ENCODE peak calls at places on chromosome 5, in seven cellular contexts. B, U, C, V, E, M and R are unnamed samples.

GRCh38 chr5:157366741-157367684 is 93.0 kb upstream of the NIPAL4 start:
- DNase-seq in B (no peak), U (no peak), C (peak; percentile 28), V (no peak), E (peak; percentile 39), M (peak; percentile 53), R (peak; percentile 20)

GRCh38 chr5:153447534-153447933 is 42.9 kb upstream of the GRIA1 start:
- DNase-seq in B (no peak), U (no peak), C (no peak), V (no peak), E (no peak), M (peak; percentile 33), R (no peak)

GRCh38 chr5:138149530-138149929 is 10.3 kb upstream of the NME5 start:
- DNase-seq in B (no peak), U (no peak), C (no peak), V (no peak), E (no peak), M (no peak), R (no peak)

GRCh38 chr5:108681079-108681921 is 66.4 kb upstream of the FER start:
- DNase-seq in B (no peak), U (peak; percentile 51), C (peak; percentile 50), V (peak; percentile 67), E (peak; percentile 62), M (peak; percentile 62), R (peak; percentile 79)

GRCh38 chr5:108505608-108506007 is 123.7 kb upstream of the FBXL17 start:
- DNase-seq in B (no peak), U (no peak), C (no peak), V (no peak), E (no peak), M (no peak), R (no peak)

GRCh38 chr5:15850939-15851341 is 328.7 kb downstream of the MARCHF11 start:
- DNase-seq in B (no peak), U (no peak), C (no peak), V (no peak), E (no peak), M (no peak), R (no peak)

GRCh38 chr5:41457094-41457493 is 53.3 kb downstream of the PLCXD3 start:
- DNase-seq in B (no peak), U (no peak), C (no peak), V (no peak), E (no peak), M (no peak), R (no peak)

GRCh38 chr5:118126159-118126558 is 862.2 kb downstream of the DTWD2 start:
- DNase-seq in B (no peak), U (no peak), C (no peak), V (no peak), E (no peak), M (no peak), R (no peak)

GRCh38 chr5:6827815-6828214 is 114.6 kb downstream of the TENT4A start:
- DNase-seq in B (no peak), U (no peak), C (no peak), V (no peak), E (no peak), M (no peak), R (no peak)

GRCh38 chr5:1429501-1429900 is 15.7 kb downstream of the SLC6A3 start:
- DNase-seq in B (no peak), U (no peak), C (no peak), V (no peak), E (no peak), M (no peak), R (no peak)

GRCh38 chr5:139419793-139420192 is 15.9 kb upstream of the SPATA24 start:
- DNase-seq in B (no peak), U (no peak), C (no peak), V (no peak), E (no peak), M (no peak), R (no peak)

GRCh38 chr5:169328401-169328800 is 27.5 kb upstream of the SLIT3 start:
- DNase-seq in B (no peak), U (no peak), C (no peak), V (no peak), E (no peak), M (no peak), R (no peak)

GRCh38 chr5:1099931-1100651 is 11.8 kb downstream of the SLC12A7 start:
- DNase-seq in B (no peak), U (no peak), C (no peak), V (no peak), E (no peak), M (no peak), R (no peak)

GRCh38 chr5:83724001-83724400 is 3.3 kb upstream of the HAPLN1 start:
- DNase-seq in B (no peak), U (no peak), C (peak; percentile 51), V (no peak), E (no peak), M (no peak), R (no peak)

GRCh38 chr5:151075698-151076331 is 5.0 kb downstream of the TNIP1 start:
- DNase-seq in B (no peak), U (no peak), C (no peak), V (no peak), E (no peak), M (no peak), R (peak; percentile 97)

GRCh38 chr5:130923543-130924159 is 241.4 kb downstream of the HINT1 start:
- DNase-seq in B (no peak), U (no peak), C (no peak), V (no peak), E (no peak), M (no peak), R (no peak)

GRCh38 chr5:57931807-57932206 is 449.2 kb upstream of the ACTBL2 start:
- DNase-seq in B (no peak), U (no peak), C (no peak), V (no peak), E (no peak), M (no peak), R (no peak)

GRCh38 chr5:78753093-78753531 is 104.5 kb upstream of the LHFPL2 start:
- DNase-seq in B (no peak), U (no peak), C (no peak), V (no peak), E (no peak), M (no peak), R (no peak)

GRCh38 chr5:78756853-78757252 is 108.3 kb upstream of the LHFPL2 start:
- DNase-seq in B (no peak), U (no peak), C (no peak), V (no peak), E (no peak), M (no peak), R (no peak)

GRCh38 chr5:78755822-78756429 is 107.4 kb upstream of the LHFPL2 start:
- DNase-seq in B (no peak), U (no peak), C (no peak), V (no peak), E (no peak), M (no peak), R (peak; percentile 56)

GRCh38 chr5:78751872-78752271 is 103.3 kb upstream of the LHFPL2 start:
- DNase-seq in B (no peak), U (no peak), C (no peak), V (no peak), E (no peak), M (no peak), R (no peak)

GRCh38 chr5:78754655-78755054 is 106.1 kb upstream of the LHFPL2 start:
- DNase-seq in B (no peak), U (no peak), C (no peak), V (no peak), E (no peak), M (no peak), R (no peak)
- TF ChIP-seq JUND in B (no peak), U (no peak), C (no peak), V (no peak), E (no peak), M (no peak), R (no peak)

DNA sequence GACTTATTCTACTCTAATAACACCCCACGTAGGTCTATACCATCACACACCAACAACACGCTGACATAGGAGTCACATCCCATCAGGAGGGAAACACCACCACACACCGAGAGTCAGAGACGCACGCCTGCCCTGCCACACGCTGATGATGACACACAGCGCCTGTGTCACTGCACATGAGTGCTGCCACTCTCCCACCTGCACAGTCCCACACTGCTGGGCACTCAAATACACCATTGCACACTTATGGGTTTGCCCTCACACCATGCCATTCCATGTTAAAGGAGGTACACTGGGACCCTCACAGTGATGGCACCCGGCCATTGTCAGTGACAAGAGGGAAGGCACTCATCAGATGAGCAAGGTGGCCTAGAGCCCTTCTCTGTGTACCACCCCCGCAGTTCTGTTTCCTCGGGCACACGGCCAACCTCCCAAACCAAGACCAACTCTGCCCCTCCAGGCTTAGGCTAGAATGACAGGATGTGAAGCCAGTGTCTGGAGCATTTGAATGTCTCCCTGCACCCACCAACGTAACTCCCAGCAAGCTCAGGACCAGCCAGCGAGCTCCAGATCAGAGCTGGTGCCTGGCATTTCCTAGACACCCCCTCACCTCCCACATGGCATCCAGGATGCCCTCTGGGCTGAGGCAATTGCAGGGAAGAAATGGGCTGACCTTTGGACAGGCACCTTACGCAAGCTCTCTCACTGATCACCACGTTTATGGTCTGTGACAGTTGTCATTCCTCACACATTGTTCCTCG is 3.6 kb upstream of the CPLX2 start:
- DNase-seq in B (peak; percentile 65), U (peak; percentile 48), C (peak; percentile 90), V (no peak), E (peak; percentile 41), M (peak; percentile 85), R (peak; percentile 57)
- TF ChIP-seq JUND in B (no peak), U (no peak), C (no peak), V (no peak), E (no peak), M (no peak), R (no peak)

GRCh38 chr5:73780297-73781080 is 154.5 kb downstream of the ARHGEF28 start:
- DNase-seq in B (no peak), U (no peak), C (no peak), V (no peak), E (no peak), M (no peak), R (no peak)

GRCh38 chr5:73786043-73786831 is 160.2 kb downstream of the ARHGEF28 start:
- DNase-seq in B (no peak), U (no peak), C (no peak), V (no peak), E (no peak), M (no peak), R (no peak)

DNA sequence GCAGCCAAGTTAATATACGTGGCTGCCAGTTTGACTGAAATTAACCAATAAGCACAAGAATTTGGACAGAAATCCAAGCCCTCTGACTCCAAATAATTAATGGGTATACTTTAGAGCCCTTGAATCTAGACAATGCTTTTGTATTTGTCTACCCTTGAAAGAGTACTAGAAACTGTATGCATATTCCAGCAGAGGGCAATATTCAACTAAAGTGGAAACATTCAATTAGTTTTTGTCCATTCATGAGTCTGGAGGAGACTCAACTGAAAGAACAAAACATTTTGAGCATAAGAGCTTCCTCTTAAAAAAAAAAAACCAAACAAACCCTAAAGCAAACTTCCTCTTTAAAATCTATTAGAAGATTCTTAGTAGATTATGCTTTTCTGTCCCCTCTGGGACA is 157.8 kb downstream of the ARHGEF28 start:
- DNase-seq in B (no peak), U (no peak), C (peak; percentile 26), V (no peak), E (no peak), M (no peak), R (no peak)
- TF ChIP-seq JUND in B (no peak), U (no peak), C (no peak), V (no peak), E (no peak), M (no peak), R (no peak)

GRCh38 chr5:133441166-133441815 is 171.1 kb downstream of the FSTL4 start:
- DNase-seq in B (no peak), U (no peak), C (no peak), V (no peak), E (no peak), M (no peak), R (no peak)
- TF ChIP-seq JUND in B (no peak), U (no peak), C (no peak), V (no peak), E (no peak), M (no peak), R (no peak)